ENCODE peak calls at places on chromosomes 1 and 21, in five cellular contexts. G is cardiac muscle cell; I is GM12865; T is mammary epithelial cell; N is naive thymus-derived CD8-positive, alpha-beta T cell. O is an unnamed sample.

GRCh38 chr1:84283381-84283780 is 18.1 kb upstream of the SAMD13 start:
- DNase-seq in G (no peak), I (no peak), T (no peak), N (no peak), O (no peak)

GRCh38 chr1:192700834-192701271 is 64.9 kb downstream of the RGS13 start:
- DNase-seq in G (peak), I (no peak), T (peak), N (no peak), O (no peak)

GRCh38 chr1:55362558-55362957 is 147.4 kb upstream of the USP24 start:
- DNase-seq in G (no peak), I (no peak), T (peak), N (no peak), O (no peak)

GRCh38 chr1:51575406-51576084 is 41.3 kb upstream of the OSBPL9 start:
- DNase-seq in G (no peak), I (peak), T (no peak), N (no peak), O (no peak)

GRCh38 chr1:10755977-10756521 is 40.4 kb downstream of the CASZ1 start:
- DNase-seq in G (no peak), I (peak), T (peak), N (peak), O (peak)

GRCh38 chr1:155012760-155013602 is 10.4 kb downstream of the ZBTB7B start:
- DNase-seq in G (no peak), I (no peak), T (no peak), N (no peak), O (no peak)

GRCh38 chr1:153251087-153251486 is 8.4 kb upstream of the LORICRIN start:
- DNase-seq in G (no peak), I (no peak), T (no peak), N (no peak), O (no peak)

GRCh38 chr1:23916209-23917131 is 3.3 kb upstream of the CNR2 start:
- DNase-seq in G (peak), I (peak), T (peak), N (peak), O (peak)

GRCh38 chr1:10308001-10308400 is 90.9 kb upstream of the PGD start:
- DNase-seq in G (no peak), I (no peak), T (no peak), N (no peak), O (no peak)

GRCh38 chr1:244461254-244462071 is at the start of gene CATSPERE:
- DNase-seq in G (peak), I (peak), T (peak), N (peak), O (peak)

GRCh38 chr1:165536016-165536415 is 7.8 kb upstream of the LRRC52 start:
- DNase-seq in G (no peak), I (no peak), T (no peak), N (no peak), O (no peak)

GRCh38 chr21:46550511-46550941 is 54.4 kb downstream of the S100B start:
- DNase-seq in G (no peak), I (peak), T (no peak), N (peak), O (no peak)

GRCh38 chr1:111852216-111852615 is 96.5 kb downstream of the DDX20 start:
- DNase-seq in G (no peak), I (no peak), T (no peak), N (no peak), O (no peak)

GRCh38 chr1:11492235-11492634 is 13.3 kb downstream of the DISP3 start:
- DNase-seq in G (no peak), I (no peak), T (no peak), N (no peak), O (no peak)

GRCh38 chr1:21308847-21309652 is 18.8 kb upstream of the ECE1 start:
- DNase-seq in G (no peak), I (no peak), T (peak), N (no peak), O (no peak)

GRCh38 chr1:116415699-116416533 is 42.9 kb downstream of the ATP1A1 start:
- DNase-seq in G (peak), I (no peak), T (no peak), N (no peak), O (no peak)

GRCh38 chr1:36359383-36359782 is 26.3 kb downstream of the STK40 start:
- DNase-seq in G (no peak), I (no peak), T (no peak), N (no peak), O (no peak)

GRCh38 chr1:6440198-6441126 is 15.9 kb downstream of the ESPN start:
- DNase-seq in G (peak), I (peak), T (peak), N (peak), O (peak)

GRCh38 chr1:231359113-231359512 is 21.0 kb downstream of the SPRTN start:
- DNase-seq in G (no peak), I (no peak), T (peak), N (no peak), O (no peak)

GRCh38 chr1:77143529-77144121 is 75.6 kb downstream of the PIGK start:
- DNase-seq in G (peak), I (no peak), T (no peak), N (no peak), O (no peak)

GRCh38 chr1:236904874-236905741 is 99.1 kb downstream of the MT1HL1 start:
- DNase-seq in G (no peak), I (no peak), T (peak), N (no peak), O (no peak)

GRCh38 chr1:150596976-150597375 is 17.6 kb upstream of the MCL1 start:
- DNase-seq in G (no peak), I (no peak), T (no peak), N (no peak), O (no peak)

GRCh38 chr1:77538956-77539509 is 143.4 kb downstream of the ZZZ3 start:
- DNase-seq in G (no peak), I (peak), T (peak), N (no peak), O (no peak)

GRCh38 chr1:246068619-246069509 is 438.2 kb downstream of the SMYD3 start:
- DNase-seq in G (no peak), I (no peak), T (peak), N (no peak), O (no peak)

GRCh38 chr1:59263116-59263515 is 33.8 kb upstream of the FGGY start:
- DNase-seq in G (no peak), I (no peak), T (no peak), N (no peak), O (no peak)

GRCh38 chr1:37041483-37041882 is 7.2 kb upstream of the GRIK3 start:
- DNase-seq in G (no peak), I (no peak), T (no peak), N (no peak), O (no peak)

GRCh38 chr1:203324103-203325003 is 19.0 kb downstream of the BTG2 start:
- DNase-seq in G (no peak), I (peak), T (no peak), N (peak), O (no peak)

GRCh38 chr21:45974073-45975016 is 7.2 kb upstream of the COL6A1 start:
- DNase-seq in G (no peak), I (no peak), T (peak), N (no peak), O (peak)

GRCh38 chr1:203296456-203297073 is 8.8 kb upstream of the BTG2 start:
- DNase-seq in G (no peak), I (no peak), T (no peak), N (peak), O (no peak)